ENCODE peak calls at places on chromosomes 6 and 20, in seven cellular contexts. Z is GM06990, I is NB4, N is fibroblast of villous mesenchyme, A is transverse colon, R is MM.1S, F is body of pancreas. T is an unnamed sample.

GRCh38 chr6:50825375-50826036 is 6.8 kb downstream of the TFAP2B start:
- DNase-seq in Z (no peak), I (no peak), N (no peak), A (no peak), R (no peak), F (no peak), T (no peak)

GRCh38 chr6:87274660-87275273 is 47.6 kb upstream of the SMIM8 start:
- DNase-seq in Z (no peak), I (peak), N (peak), A (no peak), R (no peak), F (no peak), T (no peak)

GRCh38 chr6:105596284-105596755 is 193.4 kb upstream of the PREP start:
- DNase-seq in Z (no peak), I (no peak), N (peak), A (no peak), R (no peak), F (peak), T (no peak)

GRCh38 chr6:5087389-5087788 is 2.2 kb downstream of the PPP1R3G start:
- DNase-seq in Z (no peak), I (peak), N (no peak), A (peak), R (no peak), F (peak), T (no peak)

GRCh38 chr6:150865406-150866146 is at the start of gene MTHFD1L:
- DNase-seq in Z (peak), I (peak), N (peak), A (peak), R (peak), F (peak), T (peak)

GRCh38 chr6:54525731-54526130 is 217.5 kb downstream of the TINAG start:
- DNase-seq in Z (no peak), I (no peak), N (peak), A (no peak), R (no peak), F (no peak), T (no peak)

GRCh38 chr6:169158182-169158573 is 95.5 kb downstream of the THBS2 start:
- DNase-seq in Z (no peak), I (no peak), N (peak), A (no peak), R (no peak), F (peak), T (no peak)

GRCh38 chr6:75932067-75932466 is 140.4 kb downstream of the IMPG1 start:
- DNase-seq in Z (no peak), I (peak), N (peak), A (no peak), R (no peak), F (peak), T (peak)

GRCh38 chr20:36391456-36391855 is 85.3 kb downstream of the DLGAP4 start:
- DNase-seq in Z (no peak), I (no peak), N (no peak), A (no peak), R (no peak), F (no peak), T (no peak)

GRCh38 chr6:44431118-44431725 is 43.7 kb downstream of the CDC5L start:
- DNase-seq in Z (no peak), I (peak), N (peak), A (peak), R (peak), F (peak), T (peak)

GRCh38 chr20:49591217-49591865 is 23.4 kb upstream of the PTGIS start:
- DNase-seq in Z (no peak), I (no peak), N (peak), A (no peak), R (no peak), F (no peak), T (no peak)

GRCh38 chr6:153032255-153032882 is 29.9 kb upstream of the MTRF1L start:
- DNase-seq in Z (peak), I (peak), N (peak), A (no peak), R (peak), F (no peak), T (peak)

GRCh38 chr6:137493218-137494038 is 766 bp downstream of the OLIG3 start:
- DNase-seq in Z (no peak), I (no peak), N (no peak), A (no peak), R (no peak), F (peak), T (no peak)

GRCh38 chr6:1894954-1895353 is 285.2 kb downstream of the FOXC1 start:
- DNase-seq in Z (no peak), I (no peak), N (no peak), A (peak), R (no peak), F (peak), T (no peak)

GRCh38 chr6:121522265-121522664 is 86.8 kb downstream of the GJA1 start:
- DNase-seq in Z (no peak), I (no peak), N (peak), A (no peak), R (no peak), F (no peak), T (no peak)

GRCh38 chr6:142489722-142490610 is 188.2 kb downstream of the ADGRG6 start:
- DNase-seq in Z (no peak), I (no peak), N (no peak), A (no peak), R (no peak), F (no peak), T (no peak)

GRCh38 chr20:40687384-40688128 is 1.5 kb downstream of the MAFB start:
- DNase-seq in Z (no peak), I (no peak), N (peak), A (no peak), R (no peak), F (peak), T (no peak)

GRCh38 chr6:166600932-166601331 is 14.5 kb upstream of the RAMACL start:
- DNase-seq in Z (no peak), I (no peak), N (no peak), A (no peak), R (no peak), F (no peak), T (no peak)

GRCh38 chr20:4134861-4135379 is 119.6 kb upstream of the RNF24 start:
- DNase-seq in Z (no peak), I (no peak), N (no peak), A (peak), R (peak), F (no peak), T (peak)

GRCh38 chr6:8429821-8430220 is 5.5 kb downstream of the SLC35B3 start:
- DNase-seq in Z (no peak), I (no peak), N (no peak), A (no peak), R (no peak), F (no peak), T (no peak)

GRCh38 chr6:8435093-8435844 is at the start of gene SLC35B3:
- DNase-seq in Z (peak), I (peak), N (peak), A (peak), R (peak), F (peak), T (peak)

GRCh38 chr6:8434727-8435092 is 635 bp downstream of the SLC35B3 start:
- DNase-seq in Z (no peak), I (no peak), N (no peak), A (no peak), R (no peak), F (no peak), T (no peak)

GRCh38 chr6:8435845-8436168 is 462 bp upstream of the SLC35B3 start:
- DNase-seq in Z (no peak), I (no peak), N (no peak), A (no peak), R (no peak), F (no peak), T (no peak)

DNA sequence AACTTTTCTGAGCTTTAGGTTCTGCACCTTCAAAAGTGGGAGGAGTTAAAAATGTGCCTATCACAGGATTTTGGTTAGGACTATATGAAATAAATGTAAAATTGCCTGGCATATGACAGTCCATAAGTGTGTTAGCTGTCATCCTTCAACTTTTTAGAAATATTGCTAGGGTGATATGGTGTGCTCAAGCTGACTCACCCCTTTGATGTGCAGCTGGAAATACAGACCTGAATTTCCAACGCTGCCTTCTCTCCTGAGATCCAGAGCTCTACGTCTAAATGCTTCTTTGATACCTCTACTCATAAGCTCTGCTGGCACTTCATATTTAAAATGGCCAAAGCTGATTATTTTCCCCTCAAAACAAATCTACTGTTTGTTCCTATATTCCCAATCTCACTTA is 2.7 kb downstream of the SLC35B3 start:
- DNase-seq in Z (no peak), I (no peak), N (no peak), A (no peak), R (no peak), F (no peak), T (no peak)
- H3K4me3 ChIP-seq in Z (no peak), I (peak), N (no peak), A (no peak), R (no peak), F (no peak), T (no peak)

GRCh38 chr6:52694404-52694803 is 23.5 kb downstream of the TMEM14A start:
- DNase-seq in Z (no peak), I (no peak), N (no peak), A (no peak), R (no peak), F (no peak), T (no peak)

GRCh38 chr6:52693777-52694176 is 22.9 kb downstream of the TMEM14A start:
- DNase-seq in Z (no peak), I (no peak), N (no peak), A (no peak), R (no peak), F (no peak), T (no peak)

GRCh38 chr6:52686878-52687699 is 16.2 kb downstream of the TMEM14A start:
- DNase-seq in Z (no peak), I (no peak), N (no peak), A (no peak), R (no peak), F (no peak), T (no peak)

GRCh38 chr6:52689857-52690256 is 18.9 kb downstream of the TMEM14A start:
- DNase-seq in Z (no peak), I (no peak), N (no peak), A (no peak), R (no peak), F (no peak), T (no peak)

GRCh38 chr6:52691718-52692117 is 20.8 kb downstream of the TMEM14A start:
- DNase-seq in Z (no peak), I (no peak), N (no peak), A (no peak), R (no peak), F (no peak), T (no peak)
- TF ChIP-seq CTCF in Z (no peak), I (no peak), N (no peak), A (no peak), R (no peak), F (peak), T (no peak)

DNA sequence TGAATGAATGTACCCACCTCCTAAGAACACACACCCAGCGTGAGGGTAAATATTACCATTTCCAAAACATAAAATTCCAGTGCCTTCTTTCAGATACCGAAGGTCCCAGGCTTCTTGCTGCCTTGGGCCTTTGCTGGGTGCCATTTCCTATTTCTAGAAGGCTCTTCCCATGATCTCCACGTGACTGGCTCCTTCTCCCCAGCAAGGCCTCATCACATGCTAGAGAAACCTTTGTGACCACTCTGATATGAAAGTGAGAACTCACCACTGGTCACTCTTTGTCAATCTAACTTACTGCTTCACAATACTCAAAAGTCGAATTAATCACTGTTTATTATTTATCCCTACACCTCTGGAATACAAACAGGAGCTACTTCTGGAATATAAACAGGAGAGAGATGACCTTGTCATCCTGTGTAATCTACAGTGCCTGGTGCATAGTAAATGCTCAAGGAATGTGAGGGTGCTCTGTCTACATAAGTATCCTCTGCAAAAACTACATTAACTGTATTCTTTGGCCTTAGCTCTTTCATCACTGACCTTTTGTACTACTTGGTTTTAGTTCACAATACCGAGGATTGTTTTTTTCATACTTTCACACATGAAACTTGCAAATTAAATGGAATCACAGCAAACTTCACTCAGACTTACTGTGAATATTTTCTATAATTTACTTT is 1.6 kb downstream of the STX7 start:
- DNase-seq in Z (no peak), I (peak), N (peak), A (peak), R (no peak), F (peak), T (peak)
- H3K4me3 ChIP-seq in Z (peak), I (peak), N (peak), A (no peak), R (peak), F (no peak), T (peak)

GRCh38 chr6:131116755-131117360 is 18.4 kb upstream of the AKAP7 start:
- DNase-seq in Z (peak), I (peak), N (peak), A (no peak), R (peak), F (peak), T (peak)
- TF ChIP-seq CTCF in Z (peak), I (peak), N (peak), A (peak), R (peak), F (peak), T (peak)